ENCODE peak calls at places on chromosomes 11 and 22, in ten cellular contexts. One of them, this sample, is unnamed.

GRCh38 chr11:33709471-33709870 is 8.8 kb upstream of the C11orf91 start:
- DNase-seq in caudate nucleus: no peak
- DNase-seq in AG04450: no peak
- DNase-seq in HL-60: no peak
- DNase-seq in lung: no peak
- DNase-seq in lower lobe of right lung: no peak
- DNase-seq in mammary epithelial cell: no peak
- DNase-seq in CD4-positive, CD25-positive, alpha-beta regulatory T cell: no peak
- DNase-seq in pancreas: no peak
- DNase-seq in HCT116: no peak
- DNase-seq in this sample: no peak

GRCh38 chr11:22449441-22449840 is 111.3 kb downstream of the SLC17A6 start:
- DNase-seq in caudate nucleus: no peak
- DNase-seq in AG04450: no peak
- DNase-seq in HL-60: no peak
- DNase-seq in lung: no peak
- DNase-seq in lower lobe of right lung: no peak
- DNase-seq in mammary epithelial cell: no peak
- DNase-seq in CD4-positive, CD25-positive, alpha-beta regulatory T cell: no peak
- DNase-seq in pancreas: no peak
- DNase-seq in HCT116: no peak
- DNase-seq in this sample: no peak

GRCh38 chr11:128021304-128022006 is 565.9 kb downstream of the ETS1 start:
- DNase-seq in caudate nucleus: no peak
- DNase-seq in AG04450: no peak
- DNase-seq in HL-60: no peak
- DNase-seq in lung: no peak
- DNase-seq in lower lobe of right lung: no peak
- DNase-seq in mammary epithelial cell: no peak
- DNase-seq in CD4-positive, CD25-positive, alpha-beta regulatory T cell: no peak
- DNase-seq in pancreas: no peak
- DNase-seq in HCT116: no peak
- DNase-seq in this sample: no peak

GRCh38 chr11:75475767-75476650 is 43.0 kb upstream of the KLHL35 start:
- DNase-seq in caudate nucleus: no peak
- DNase-seq in AG04450: no peak
- DNase-seq in HL-60: no peak
- DNase-seq in lung: no peak
- DNase-seq in lower lobe of right lung: peak
- DNase-seq in mammary epithelial cell: peak
- DNase-seq in CD4-positive, CD25-positive, alpha-beta regulatory T cell: peak
- DNase-seq in pancreas: no peak
- DNase-seq in HCT116: no peak
- DNase-seq in this sample: no peak

GRCh38 chr11:1714908-1715885 is 18.2 kb downstream of the KRTAP5-6 start:
- DNase-seq in caudate nucleus: no peak
- DNase-seq in AG04450: no peak
- DNase-seq in HL-60: no peak
- DNase-seq in lung: no peak
- DNase-seq in lower lobe of right lung: no peak
- DNase-seq in mammary epithelial cell: no peak
- DNase-seq in CD4-positive, CD25-positive, alpha-beta regulatory T cell: no peak
- DNase-seq in pancreas: no peak
- DNase-seq in HCT116: no peak
- DNase-seq in this sample: no peak

GRCh38 chr22:50625131-50625567 is 2.8 kb downstream of the ARSA start:
- DNase-seq in caudate nucleus: no peak
- DNase-seq in AG04450: no peak
- DNase-seq in HL-60: no peak
- DNase-seq in lung: no peak
- DNase-seq in lower lobe of right lung: no peak
- DNase-seq in mammary epithelial cell: no peak
- DNase-seq in CD4-positive, CD25-positive, alpha-beta regulatory T cell: no peak
- DNase-seq in pancreas: no peak
- DNase-seq in HCT116: no peak
- DNase-seq in this sample: no peak

GRCh38 chr11:128632151-128632791 is 44.9 kb upstream of the ETS1 start:
- DNase-seq in caudate nucleus: no peak
- DNase-seq in AG04450: peak
- DNase-seq in HL-60: peak
- DNase-seq in lung: no peak
- DNase-seq in lower lobe of right lung: no peak
- DNase-seq in mammary epithelial cell: peak
- DNase-seq in CD4-positive, CD25-positive, alpha-beta regulatory T cell: peak
- DNase-seq in pancreas: peak
- DNase-seq in HCT116: peak
- DNase-seq in this sample: no peak

GRCh38 chr11:64934765-64935633 is 694 bp downstream of the GPHA2 start:
- DNase-seq in caudate nucleus: no peak
- DNase-seq in AG04450: no peak
- DNase-seq in HL-60: peak
- DNase-seq in lung: no peak
- DNase-seq in lower lobe of right lung: no peak
- DNase-seq in mammary epithelial cell: no peak
- DNase-seq in CD4-positive, CD25-positive, alpha-beta regulatory T cell: no peak
- DNase-seq in pancreas: no peak
- DNase-seq in HCT116: no peak
- DNase-seq in this sample: no peak

GRCh38 chr11:83054001-83054400 is 17.7 kb downstream of the RAB30 start:
- DNase-seq in caudate nucleus: no peak
- DNase-seq in AG04450: no peak
- DNase-seq in HL-60: no peak
- DNase-seq in lung: no peak
- DNase-seq in lower lobe of right lung: no peak
- DNase-seq in mammary epithelial cell: no peak
- DNase-seq in CD4-positive, CD25-positive, alpha-beta regulatory T cell: peak
- DNase-seq in pancreas: no peak
- DNase-seq in HCT116: no peak
- DNase-seq in this sample: no peak

GRCh38 chr11:83057721-83058120 is 14.0 kb downstream of the RAB30 start:
- DNase-seq in caudate nucleus: no peak
- DNase-seq in AG04450: no peak
- DNase-seq in HL-60: no peak
- DNase-seq in lung: no peak
- DNase-seq in lower lobe of right lung: no peak
- DNase-seq in mammary epithelial cell: no peak
- DNase-seq in CD4-positive, CD25-positive, alpha-beta regulatory T cell: no peak
- DNase-seq in pancreas: no peak
- DNase-seq in HCT116: no peak
- DNase-seq in this sample: no peak

GRCh38 chr11:83051760-83052671 is 19.7 kb downstream of the RAB30 start:
- DNase-seq in caudate nucleus: no peak
- DNase-seq in AG04450: peak
- DNase-seq in HL-60: no peak
- DNase-seq in lung: no peak
- DNase-seq in lower lobe of right lung: no peak
- DNase-seq in mammary epithelial cell: peak
- DNase-seq in CD4-positive, CD25-positive, alpha-beta regulatory T cell: no peak
- DNase-seq in pancreas: peak
- DNase-seq in HCT116: no peak
- DNase-seq in this sample: peak

GRCh38 chr11:83056204-83056603 is 15.5 kb downstream of the RAB30 start:
- DNase-seq in caudate nucleus: no peak
- DNase-seq in AG04450: no peak
- DNase-seq in HL-60: no peak
- DNase-seq in lung: no peak
- DNase-seq in lower lobe of right lung: no peak
- DNase-seq in mammary epithelial cell: no peak
- DNase-seq in CD4-positive, CD25-positive, alpha-beta regulatory T cell: no peak
- DNase-seq in pancreas: no peak
- DNase-seq in HCT116: no peak
- DNase-seq in this sample: no peak

DNA sequence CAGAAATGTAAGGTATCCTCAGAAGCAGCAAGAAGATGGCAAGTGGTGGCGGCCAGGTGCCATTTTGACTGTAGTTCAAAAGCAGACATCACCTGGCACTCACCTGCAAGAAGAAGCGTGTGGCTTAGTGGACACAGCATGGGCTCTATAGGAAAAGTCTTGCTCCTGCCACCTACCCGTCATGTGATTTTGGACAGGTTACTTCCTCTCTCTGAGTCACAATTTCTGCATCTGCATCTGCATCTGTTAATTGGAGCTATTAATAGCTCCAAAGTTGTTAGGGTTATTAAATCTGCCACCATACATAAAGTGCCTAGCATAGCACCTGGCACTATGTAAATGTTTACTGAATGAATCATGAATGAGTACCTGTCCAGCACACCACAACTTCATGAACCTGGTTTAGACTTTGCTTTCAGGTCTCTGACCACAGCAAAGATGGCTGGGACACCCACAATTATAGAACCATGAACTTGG is 16.8 kb downstream of the RAB30 start:
- DNase-seq in caudate nucleus: no peak
- DNase-seq in AG04450: no peak
- DNase-seq in HL-60: no peak
- DNase-seq in lung: no peak
- DNase-seq in lower lobe of right lung: no peak
- DNase-seq in mammary epithelial cell: peak
- DNase-seq in CD4-positive, CD25-positive, alpha-beta regulatory T cell: no peak
- DNase-seq in pancreas: no peak
- DNase-seq in HCT116: no peak
- DNase-seq in this sample: no peak
- H3K27ac ChIP-seq in caudate nucleus: no peak
- H3K27ac ChIP-seq in AG04450: no peak
- H3K27ac ChIP-seq in HL-60: no peak
- H3K27ac ChIP-seq in lung: no peak
- H3K27ac ChIP-seq in lower lobe of right lung: no peak
- H3K27ac ChIP-seq in mammary epithelial cell: no peak
- H3K27ac ChIP-seq in CD4-positive, CD25-positive, alpha-beta regulatory T cell: no peak
- H3K27ac ChIP-seq in pancreas: peak
- H3K27ac ChIP-seq in HCT116: no peak
- H3K27ac ChIP-seq in this sample: no peak

GRCh38 chr11:47886096-47886495 is 37.9 kb upstream of the NUP160 start:
- DNase-seq in caudate nucleus: no peak
- DNase-seq in AG04450: peak
- DNase-seq in HL-60: no peak
- DNase-seq in lung: peak
- DNase-seq in lower lobe of right lung: no peak
- DNase-seq in mammary epithelial cell: peak
- DNase-seq in CD4-positive, CD25-positive, alpha-beta regulatory T cell: peak
- DNase-seq in pancreas: no peak
- DNase-seq in HCT116: no peak
- DNase-seq in this sample: no peak
- H3K27ac ChIP-seq in caudate nucleus: no peak
- H3K27ac ChIP-seq in AG04450: no peak
- H3K27ac ChIP-seq in HL-60: no peak
- H3K27ac ChIP-seq in lung: no peak
- H3K27ac ChIP-seq in lower lobe of right lung: peak
- H3K27ac ChIP-seq in mammary epithelial cell: no peak
- H3K27ac ChIP-seq in CD4-positive, CD25-positive, alpha-beta regulatory T cell: peak
- H3K27ac ChIP-seq in pancreas: peak
- H3K27ac ChIP-seq in HCT116: no peak
- H3K27ac ChIP-seq in this sample: no peak

GRCh38 chr11:117292616-117293015 is 1.5 kb downstream of the BACE1-AS start:
- DNase-seq in caudate nucleus: no peak
- DNase-seq in AG04450: no peak
- DNase-seq in HL-60: no peak
- DNase-seq in lung: no peak
- DNase-seq in lower lobe of right lung: no peak
- DNase-seq in mammary epithelial cell: no peak
- DNase-seq in CD4-positive, CD25-positive, alpha-beta regulatory T cell: no peak
- DNase-seq in pancreas: no peak
- DNase-seq in HCT116: no peak
- DNase-seq in this sample: no peak

GRCh38 chr11:117298195-117298594 is 7.0 kb downstream of the BACE1-AS start:
- DNase-seq in caudate nucleus: no peak
- DNase-seq in AG04450: no peak
- DNase-seq in HL-60: no peak
- DNase-seq in lung: no peak
- DNase-seq in lower lobe of right lung: no peak
- DNase-seq in mammary epithelial cell: no peak
- DNase-seq in CD4-positive, CD25-positive, alpha-beta regulatory T cell: no peak
- DNase-seq in pancreas: no peak
- DNase-seq in HCT116: no peak
- DNase-seq in this sample: no peak

GRCh38 chr11:117296881-117297280 is 5.7 kb downstream of the BACE1-AS start:
- DNase-seq in caudate nucleus: no peak
- DNase-seq in AG04450: no peak
- DNase-seq in HL-60: no peak
- DNase-seq in lung: no peak
- DNase-seq in lower lobe of right lung: no peak
- DNase-seq in mammary epithelial cell: no peak
- DNase-seq in CD4-positive, CD25-positive, alpha-beta regulatory T cell: no peak
- DNase-seq in pancreas: no peak
- DNase-seq in HCT116: no peak
- DNase-seq in this sample: no peak

GRCh38 chr11:117299351-117300300 is 8.5 kb downstream of the BACE1-AS start:
- DNase-seq in caudate nucleus: no peak
- DNase-seq in AG04450: no peak
- DNase-seq in HL-60: no peak
- DNase-seq in lung: no peak
- DNase-seq in lower lobe of right lung: no peak
- DNase-seq in mammary epithelial cell: no peak
- DNase-seq in CD4-positive, CD25-positive, alpha-beta regulatory T cell: no peak
- DNase-seq in pancreas: peak
- DNase-seq in HCT116: no peak
- DNase-seq in this sample: no peak

DNA sequence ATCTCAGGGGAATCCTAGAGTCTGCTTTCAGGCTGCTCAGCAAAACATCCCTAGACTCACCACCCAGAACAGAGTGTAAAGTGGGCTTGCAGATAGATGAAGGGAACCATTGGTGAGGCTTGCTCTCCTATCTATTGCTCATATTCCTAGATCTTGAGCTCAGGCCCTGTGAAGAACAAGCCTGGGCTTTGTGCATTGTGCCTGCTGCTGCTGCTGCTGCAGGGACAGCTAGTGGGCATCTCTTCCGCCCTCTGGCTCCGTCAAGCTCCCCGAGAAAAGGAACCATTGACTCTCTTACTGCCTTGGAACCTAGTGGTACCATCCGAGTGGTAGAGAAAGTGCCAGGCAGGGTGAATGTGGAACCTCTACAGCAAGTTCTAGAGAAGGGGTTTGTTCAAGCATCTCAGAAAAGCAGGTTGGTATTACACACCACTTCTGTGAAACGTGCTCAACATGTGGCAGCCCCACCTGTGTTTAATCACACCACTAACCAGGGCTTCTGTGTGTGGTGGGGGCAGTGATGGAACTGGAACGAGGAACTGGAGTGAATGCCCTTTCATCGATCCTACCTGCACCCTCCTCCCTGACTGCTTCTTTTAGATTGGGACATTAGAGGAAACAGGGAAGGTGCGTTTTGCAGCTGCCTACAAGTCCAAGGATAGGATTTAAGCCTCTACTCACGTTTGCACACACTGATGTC is 4.4 kb downstream of the BACE1-AS start:
- DNase-seq in caudate nucleus: peak
- DNase-seq in AG04450: no peak
- DNase-seq in HL-60: no peak
- DNase-seq in lung: no peak
- DNase-seq in lower lobe of right lung: no peak
- DNase-seq in mammary epithelial cell: no peak
- DNase-seq in CD4-positive, CD25-positive, alpha-beta regulatory T cell: no peak
- DNase-seq in pancreas: no peak
- DNase-seq in HCT116: no peak
- DNase-seq in this sample: peak
- H3K27ac ChIP-seq in caudate nucleus: peak
- H3K27ac ChIP-seq in AG04450: no peak
- H3K27ac ChIP-seq in HL-60: no peak
- H3K27ac ChIP-seq in lung: no peak
- H3K27ac ChIP-seq in lower lobe of right lung: no peak
- H3K27ac ChIP-seq in mammary epithelial cell: no peak
- H3K27ac ChIP-seq in CD4-positive, CD25-positive, alpha-beta regulatory T cell: no peak
- H3K27ac ChIP-seq in pancreas: peak
- H3K27ac ChIP-seq in HCT116: no peak
- H3K27ac ChIP-seq in this sample: peak

GRCh38 chr11:16301462-16301861 is 54.9 kb downstream of the SOX6 start:
- DNase-seq in caudate nucleus: no peak
- DNase-seq in AG04450: no peak
- DNase-seq in HL-60: no peak
- DNase-seq in lung: no peak
- DNase-seq in lower lobe of right lung: no peak
- DNase-seq in mammary epithelial cell: peak
- DNase-seq in CD4-positive, CD25-positive, alpha-beta regulatory T cell: no peak
- DNase-seq in pancreas: no peak
- DNase-seq in HCT116: no peak
- DNase-seq in this sample: no peak
- H3K27ac ChIP-seq in caudate nucleus: no peak
- H3K27ac ChIP-seq in AG04450: no peak
- H3K27ac ChIP-seq in HL-60: no peak
- H3K27ac ChIP-seq in lung: no peak
- H3K27ac ChIP-seq in lower lobe of right lung: no peak
- H3K27ac ChIP-seq in mammary epithelial cell: no peak
- H3K27ac ChIP-seq in CD4-positive, CD25-positive, alpha-beta regulatory T cell: no peak
- H3K27ac ChIP-seq in pancreas: no peak
- H3K27ac ChIP-seq in HCT116: no peak
- H3K27ac ChIP-seq in this sample: no peak

This sample was measured in substantia nigra.